ENCODE peak calls at places on chromosome X, in six cellular contexts. T is tibial artery; D is naive thymus-derived CD4-positive, alpha-beta T cell; P is cardiac muscle cell; W is sigmoid colon; E is aorta. X is an unnamed sample. For H3K36me3, the result is how much of the 10 kb centered on the place peaks cover.

GRCh38 chrX:44898411-44899221 is 25.6 kb downstream of the KDM6A start:
- DNase-seq in P (no peak), W (no peak), T (no peak), D (no peak), E (no peak), X (no peak)

GRCh38 chrX:69388526-69388925 is 115.6 kb upstream of the NALF2 start:
- DNase-seq in D (no peak), T (peak), W (no peak), E (peak), P (no peak), X (no peak)

GRCh38 chrX:95885074-95885473 is 799.6 kb upstream of the DIAPH2 start:
- DNase-seq in E (no peak), P (no peak), D (no peak), T (peak), W (peak), X (no peak)

GRCh38 chrX:101265869-101266428 is 25.2 kb downstream of the TAF7L start:
- DNase-seq in E (no peak), W (no peak), P (no peak), D (no peak), T (no peak), X (no peak)

GRCh38 chrX:119981286-119982070 is 37.9 kb upstream of the NKAP start:
- DNase-seq in E (no peak), T (no peak), P (peak), D (no peak), W (no peak), X (no peak)

GRCh38 chrX:40922307-40922706 is 162.9 kb upstream of the USP9X start:
- DNase-seq in T (no peak), P (peak), W (no peak), E (no peak), D (no peak), X (no peak)

GRCh38 chrX:148647666-148648065 is 147.2 kb downstream of the AFF2 start:
- DNase-seq in P (no peak), W (no peak), D (no peak), E (no peak), T (no peak), X (no peak)

GRCh38 chrX:10903518-10903917 is 207.6 kb upstream of the HCCS start:
- DNase-seq in T (no peak), W (no peak), D (no peak), E (no peak), P (no peak), X (no peak)

GRCh38 chrX:48460031-48460430 is 10.0 kb downstream of the SLC38A5 start:
- DNase-seq in E (no peak), D (no peak), T (no peak), W (no peak), P (no peak), X (no peak)

GRCh38 chrX:152575331-152575730 is 62.4 kb upstream of the GABRQ start:
- DNase-seq in D (no peak), E (no peak), P (no peak), W (no peak), T (no peak), X (no peak)

GRCh38 chrX:154354013-154354412 is 20.4 kb downstream of the FLNA start:
- DNase-seq in D (no peak), W (peak), E (no peak), T (no peak), P (no peak), X (no peak)
- H3K36me3 ChIP-seq in D (half or more), W (half or more), E (under half), T (half or more), P (under half), X (half or more)

GRCh38 chrX:14872851-14873675 is at the start of the genes FANCB and MOSPD2:
- DNase-seq in W (peak), D (peak), P (peak), T (peak), E (peak), X (peak)

GRCh38 chrX:14875624-14876023 is 2.4 kb downstream of the MOSPD2 start:
- DNase-seq in W (no peak), E (no peak), D (no peak), T (no peak), P (no peak), X (no peak)

GRCh38 chrX:14871767-14872166 is 1.1 kb downstream of the FANCB start:
- DNase-seq in W (no peak), P (no peak), E (no peak), T (no peak), D (no peak), X (no peak)

GRCh38 chrX:14872355-14872754 is 514 bp downstream of the FANCB start:
- DNase-seq in D (no peak), P (no peak), E (no peak), T (no peak), W (no peak), X (no peak)

DNA sequence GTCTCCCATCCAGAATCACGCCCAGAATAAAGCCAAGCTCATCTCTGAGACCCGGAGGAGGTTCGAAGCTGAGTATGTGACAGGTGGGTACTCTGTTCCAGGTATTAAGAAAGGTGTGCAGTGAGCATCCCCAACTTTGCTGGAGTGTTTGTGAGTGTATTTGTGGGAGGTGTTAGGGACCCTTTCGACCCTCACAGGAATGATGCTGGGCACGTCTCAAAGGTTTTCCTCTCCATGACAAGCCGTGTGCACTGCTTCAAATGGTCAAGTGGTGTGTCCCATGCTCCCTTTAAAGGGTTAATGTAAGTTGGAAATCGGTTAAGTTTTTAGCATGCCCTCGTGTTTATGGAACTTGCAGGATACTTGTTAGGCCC is 442 bp downstream of the MOSPD2 start:
- DNase-seq in E (no peak), P (no peak), D (no peak), W (no peak), T (no peak), X (no peak)
- H3K27ac ChIP-seq in E (peak), P (peak), D (peak), W (peak), T (peak), X (peak)

GRCh38 chrX:19543020-19543715 is 27.9 kb upstream of the MAP3K15 start:
- DNase-seq in E (no peak), T (no peak), W (no peak), P (no peak), D (no peak), X (no peak)

GRCh38 chrX:19541196-19541595 is 25.9 kb upstream of the MAP3K15 start:
- DNase-seq in P (no peak), E (no peak), D (no peak), T (no peak), W (no peak), X (no peak)

GRCh38 chrX:19540076-19540475 is 24.8 kb upstream of the MAP3K15 start:
- DNase-seq in P (no peak), W (no peak), T (no peak), E (no peak), D (no peak), X (no peak)

GRCh38 chrX:19541931-19542330 is 26.6 kb upstream of the MAP3K15 start:
- DNase-seq in P (no peak), T (no peak), D (no peak), E (no peak), W (no peak), X (no peak)

GRCh38 chrX:19539665-19540064 is 24.4 kb upstream of the MAP3K15 start:
- DNase-seq in P (no peak), E (no peak), D (no peak), T (no peak), W (no peak), X (no peak)
- H3K36me3 ChIP-seq in P (under half), E (under half), D (half or more), T (under half), W (under half), X (under half)

GRCh38 chrX:2406891-2407518 is 93.8 kb downstream of the DHRSX start:
- DNase-seq in T (no peak), D (no peak), P (no peak), E (no peak), W (no peak), X (no peak)
- H3K27ac ChIP-seq in T (no peak), D (no peak), P (no peak), E (no peak), W (no peak), X (no peak)

GRCh38 chrX:1386338-1387127 is 5.4 kb downstream of the SLC25A6 start:
- DNase-seq in E (peak), P (no peak), T (no peak), D (no peak), W (peak), X (no peak)
- H3K36me3 ChIP-seq in E (under half), P (half or more), T (half or more), D (half or more), W (half or more), X (half or more)

DNA sequence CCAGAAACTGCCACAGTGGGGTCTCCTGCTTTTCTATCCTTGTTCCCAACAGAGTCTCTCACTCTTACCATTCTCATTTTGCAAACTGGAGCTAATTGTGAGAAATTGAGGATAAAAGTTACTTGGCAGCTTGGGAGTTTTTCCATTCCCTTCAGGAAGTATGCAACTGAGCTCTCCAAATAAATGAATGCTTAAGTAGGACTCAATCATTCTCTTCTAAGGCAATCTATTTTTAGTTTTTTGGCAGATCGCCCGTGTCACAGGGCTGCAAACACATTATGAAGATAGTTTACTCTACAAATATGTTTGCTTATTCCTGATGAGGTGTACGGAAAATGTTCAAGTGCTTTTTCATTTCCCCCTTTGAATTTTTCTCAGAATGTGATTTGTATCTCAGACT is 5.3 kb downstream of the ASB11 start:
- DNase-seq in T (peak), W (no peak), E (no peak), P (peak), D (no peak), X (no peak)
- H3K27ac ChIP-seq in T (no peak), W (no peak), E (no peak), P (no peak), D (no peak), X (no peak)

GRCh38 chrX:71450433-71451106 is 82.3 kb upstream of the OGT start:
- DNase-seq in P (no peak), T (no peak), E (no peak), D (no peak), W (no peak), X (no peak)

GRCh38 chrX:71458866-71459265 is 74.0 kb upstream of the OGT start:
- DNase-seq in D (no peak), W (no peak), E (no peak), T (no peak), P (no peak), X (no peak)

GRCh38 chrX:71454222-71454621 is 78.7 kb upstream of the OGT start:
- DNase-seq in D (no peak), W (no peak), P (no peak), E (no peak), T (no peak), X (no peak)
- H3K36me3 ChIP-seq in D (under half), W (half or more), P (under half), E (under half), T (under half), X (under half)

X was measured in CD4-positive, alpha-beta memory T cell.